ENCODE peak calls at places on chromosomes 16 and 17, in seven cellular contexts. N, W, E, R, M, V and F are unnamed samples.

GRCh38 chr16:53320992-53321391 is 113.3 kb upstream of the RBL2 start:
- DNase-seq in E (no peak), V (no peak), W (no peak), M (no peak), N (no peak), R (no peak), F (no peak)

GRCh38 chr16:9969580-9969979 is 212.6 kb downstream of the GRIN2A start:
- DNase-seq in W (no peak), E (no peak), N (no peak), M (no peak), V (no peak), R (no peak), F (no peak)

GRCh38 chr16:52470601-52471000 is 76.3 kb downstream of the TOX3 start:
- DNase-seq in N (no peak), M (peak), V (no peak), R (no peak), E (no peak), W (no peak), F (no peak)

GRCh38 chr17:74201250-74201649 is 2.2 kb upstream of the RPL38 start:
- DNase-seq in N (no peak), E (no peak), V (peak), M (peak), W (no peak), R (no peak), F (no peak)

GRCh38 chr17:17511971-17512858 is 16.0 kb upstream of the RASD1 start:
- DNase-seq in M (no peak), W (no peak), V (peak), R (peak), N (no peak), E (peak), F (peak)

GRCh38 chr17:37212184-37212583 is 163.6 kb upstream of the C17orf78 start:
- DNase-seq in N (no peak), R (no peak), M (no peak), W (no peak), E (no peak), V (peak), F (no peak)

GRCh38 chr17:57601328-57601727 is 143.8 kb downstream of the CCDC182 start:
- DNase-seq in R (no peak), V (no peak), W (no peak), M (no peak), N (no peak), E (no peak), F (peak)

GRCh38 chr16:56871172-56871593 is 6.2 kb downstream of the SLC12A3 start:
- DNase-seq in N (no peak), R (peak), W (no peak), V (peak), E (no peak), M (no peak), F (no peak)

GRCh38 chr17:16971458-16972338 is at the start of gene TNFRSF13B:
- DNase-seq in R (no peak), N (no peak), W (no peak), V (no peak), M (no peak), E (no peak), F (no peak)

GRCh38 chr17:3963214-3964201 is 729 bp downstream of the ATP2A3 start:
- DNase-seq in R (no peak), M (no peak), N (peak), W (peak), V (no peak), E (no peak), F (peak)

GRCh38 chr16:68064791-68065365 is 20.3 kb upstream of the NFATC3 start:
- DNase-seq in E (peak), W (peak), M (no peak), R (peak), N (peak), V (peak), F (no peak)

GRCh38 chr16:80250376-80250775 is 290.4 kb upstream of the DYNLRB2 start:
- DNase-seq in R (peak), M (no peak), N (no peak), E (no peak), W (no peak), V (no peak), F (no peak)

GRCh38 chr17:16492613-16493290 is 759 bp upstream of the LRRC75A start:
- DNase-seq in V (no peak), N (no peak), E (no peak), W (no peak), M (no peak), R (no peak), F (no peak)

GRCh38 chr16:67942200-67942509 is 1.8 kb downstream of the LCAT start:
- DNase-seq in M (no peak), V (peak), R (no peak), N (peak), W (no peak), E (no peak), F (no peak)

GRCh38 chr17:82595893-82596292 is 52.4 kb downstream of the WDR45B start:
- DNase-seq in E (no peak), V (no peak), R (no peak), N (no peak), M (no peak), W (no peak), F (no peak)

GRCh38 chr16:88375236-88376052 is 7.3 kb upstream of the ZNF469 start:
- DNase-seq in E (no peak), M (no peak), W (no peak), R (no peak), N (no peak), V (no peak), F (peak)

GRCh38 chr16:68257251-68257905 is 6.9 kb upstream of the SLC7A6 start:
- DNase-seq in E (no peak), V (no peak), W (no peak), N (peak), M (peak), R (peak), F (no peak)

GRCh38 chr16:84950906-84951305 is 60.4 kb downstream of the ZDHHC7 start:
- DNase-seq in M (no peak), N (no peak), W (no peak), R (peak), E (no peak), V (no peak), F (no peak)

GRCh38 chr17:50920041-50920410 is 53.9 kb upstream of the TOB1 start:
- DNase-seq in W (no peak), M (no peak), R (no peak), V (no peak), E (no peak), N (no peak), F (no peak)

GRCh38 chr17:57317016-57317415 is 60.7 kb downstream of the MSI2 start:
- DNase-seq in W (no peak), N (no peak), E (no peak), R (no peak), M (no peak), V (no peak), F (no peak)

GRCh38 chr17:63445571-63446217 is 412 bp downstream of the CYB561 start:
- DNase-seq in W (peak), V (peak), E (no peak), R (no peak), N (peak), M (peak), F (no peak)

GRCh38 chr17:61981323-61981722 is 53.5 kb upstream of the INTS2 start:
- DNase-seq in V (peak), W (no peak), N (no peak), M (no peak), E (no peak), R (no peak), F (no peak)

GRCh38 chr16:89613101-89613953 is at the start of gene DPEP1:
- DNase-seq in W (no peak), N (no peak), V (no peak), E (no peak), R (no peak), M (no peak), F (peak)

GRCh38 chr17:6643460-6644125 is 2.7 kb downstream of the TXNDC17 start:
- DNase-seq in R (peak), M (no peak), E (no peak), W (no peak), N (no peak), V (peak), F (no peak)

GRCh38 chr16:10386517-10387377 is 886 bp downstream of the ATF7IP2 start:
- DNase-seq in N (no peak), E (no peak), M (no peak), V (peak), W (no peak), R (peak), F (no peak)

GRCh38 chr17:48162305-48162934 is 54.9 kb downstream of the SNX11 start:
- DNase-seq in E (no peak), N (no peak), V (no peak), W (no peak), R (no peak), M (no peak), F (no peak)

GRCh38 chr16:15618392-15618791 is 24.6 kb downstream of the MARF1 start:
- DNase-seq in R (peak), V (peak), N (no peak), W (no peak), M (no peak), E (no peak), F (no peak)